ENCODE peak calls at places on chromosomes 12 and 14, in nine cellular contexts. One of them, this sample, is unnamed.

GRCh38 chr14:104660597-104660996 is 28.8 kb upstream of the INF2 start:
- DNase-seq in CD8-positive, alpha-beta T cell: no peak
- DNase-seq in amniotic epithelial cell: no peak
- DNase-seq in Peyer's patch: peak
- DNase-seq in RWPE1: no peak
- DNase-seq in AG08396: no peak
- DNase-seq in stimulated activated CD4-positive, alpha-beta T cell treated with anti-CD3 and anti-CD28 coated beads, Interleukin-1b, Interleukin-23, amount 100 ng/mL, for 1 hour: no peak
- DNase-seq in HAP-1: no peak
- DNase-seq in fibroblast of lung: no peak
- DNase-seq in this sample: no peak

GRCh38 chr12:132323171-132324010 is 6.0 kb downstream of the GALNT9 start:
- DNase-seq in CD8-positive, alpha-beta T cell: no peak
- DNase-seq in amniotic epithelial cell: no peak
- DNase-seq in Peyer's patch: no peak
- DNase-seq in RWPE1: no peak
- DNase-seq in AG08396: no peak
- DNase-seq in stimulated activated CD4-positive, alpha-beta T cell treated with anti-CD3 and anti-CD28 coated beads, Interleukin-1b, Interleukin-23, amount 100 ng/mL, for 1 hour: no peak
- DNase-seq in HAP-1: no peak
- DNase-seq in fibroblast of lung: no peak
- DNase-seq in this sample: no peak

GRCh38 chr14:44163946-44164345 is 343.1 kb downstream of the FSCB start:
- DNase-seq in CD8-positive, alpha-beta T cell: no peak
- DNase-seq in amniotic epithelial cell: peak
- DNase-seq in Peyer's patch: no peak
- DNase-seq in RWPE1: no peak
- DNase-seq in AG08396: no peak
- DNase-seq in stimulated activated CD4-positive, alpha-beta T cell treated with anti-CD3 and anti-CD28 coated beads, Interleukin-1b, Interleukin-23, amount 100 ng/mL, for 1 hour: no peak
- DNase-seq in HAP-1: no peak
- DNase-seq in fibroblast of lung: no peak
- DNase-seq in this sample: no peak

GRCh38 chr12:16766736-16767135 is 160.8 kb upstream of the LMO3 start:
- DNase-seq in CD8-positive, alpha-beta T cell: no peak
- DNase-seq in amniotic epithelial cell: peak
- DNase-seq in Peyer's patch: no peak
- DNase-seq in RWPE1: no peak
- DNase-seq in AG08396: no peak
- DNase-seq in stimulated activated CD4-positive, alpha-beta T cell treated with anti-CD3 and anti-CD28 coated beads, Interleukin-1b, Interleukin-23, amount 100 ng/mL, for 1 hour: no peak
- DNase-seq in HAP-1: no peak
- DNase-seq in fibroblast of lung: peak
- DNase-seq in this sample: no peak

GRCh38 chr14:71711619-71712018 is 220.6 kb upstream of the RGS6 start:
- DNase-seq in CD8-positive, alpha-beta T cell: no peak
- DNase-seq in amniotic epithelial cell: peak
- DNase-seq in Peyer's patch: no peak
- DNase-seq in RWPE1: peak
- DNase-seq in AG08396: peak
- DNase-seq in stimulated activated CD4-positive, alpha-beta T cell treated with anti-CD3 and anti-CD28 coated beads, Interleukin-1b, Interleukin-23, amount 100 ng/mL, for 1 hour: no peak
- DNase-seq in HAP-1: peak
- DNase-seq in fibroblast of lung: peak
- DNase-seq in this sample: no peak

GRCh38 chr12:110689601-110690430 is 901 bp upstream of the HVCN1 start:
- DNase-seq in CD8-positive, alpha-beta T cell: peak
- DNase-seq in amniotic epithelial cell: no peak
- DNase-seq in Peyer's patch: peak
- DNase-seq in RWPE1: no peak
- DNase-seq in AG08396: peak
- DNase-seq in stimulated activated CD4-positive, alpha-beta T cell treated with anti-CD3 and anti-CD28 coated beads, Interleukin-1b, Interleukin-23, amount 100 ng/mL, for 1 hour: no peak
- DNase-seq in HAP-1: no peak
- DNase-seq in fibroblast of lung: peak
- DNase-seq in this sample: no peak

GRCh38 chr12:122982494-122982850 is 2.0 kb downstream of the ARL6IP4 start:
- DNase-seq in CD8-positive, alpha-beta T cell: no peak
- DNase-seq in amniotic epithelial cell: no peak
- DNase-seq in Peyer's patch: no peak
- DNase-seq in RWPE1: no peak
- DNase-seq in AG08396: no peak
- DNase-seq in stimulated activated CD4-positive, alpha-beta T cell treated with anti-CD3 and anti-CD28 coated beads, Interleukin-1b, Interleukin-23, amount 100 ng/mL, for 1 hour: no peak
- DNase-seq in HAP-1: no peak
- DNase-seq in fibroblast of lung: no peak
- DNase-seq in this sample: no peak

GRCh38 chr12:68451261-68452091 is 119.3 kb upstream of the MDM1 start:
- DNase-seq in CD8-positive, alpha-beta T cell: peak
- DNase-seq in amniotic epithelial cell: peak
- DNase-seq in Peyer's patch: peak
- DNase-seq in RWPE1: no peak
- DNase-seq in AG08396: peak
- DNase-seq in stimulated activated CD4-positive, alpha-beta T cell treated with anti-CD3 and anti-CD28 coated beads, Interleukin-1b, Interleukin-23, amount 100 ng/mL, for 1 hour: no peak
- DNase-seq in HAP-1: no peak
- DNase-seq in fibroblast of lung: peak
- DNase-seq in this sample: no peak

GRCh38 chr12:121893901-121894540 is 5.4 kb downstream of the PSMD9 start:
- DNase-seq in CD8-positive, alpha-beta T cell: no peak
- DNase-seq in amniotic epithelial cell: peak
- DNase-seq in Peyer's patch: no peak
- DNase-seq in RWPE1: peak
- DNase-seq in AG08396: peak
- DNase-seq in stimulated activated CD4-positive, alpha-beta T cell treated with anti-CD3 and anti-CD28 coated beads, Interleukin-1b, Interleukin-23, amount 100 ng/mL, for 1 hour: no peak
- DNase-seq in HAP-1: no peak
- DNase-seq in fibroblast of lung: peak
- DNase-seq in this sample: no peak

GRCh38 chr14:73059326-73059725 is 992 bp downstream of the RBM25 start:
- DNase-seq in CD8-positive, alpha-beta T cell: no peak
- DNase-seq in amniotic epithelial cell: peak
- DNase-seq in Peyer's patch: no peak
- DNase-seq in RWPE1: peak
- DNase-seq in AG08396: peak
- DNase-seq in stimulated activated CD4-positive, alpha-beta T cell treated with anti-CD3 and anti-CD28 coated beads, Interleukin-1b, Interleukin-23, amount 100 ng/mL, for 1 hour: no peak
- DNase-seq in HAP-1: no peak
- DNase-seq in fibroblast of lung: peak
- DNase-seq in this sample: no peak

GRCh38 chr12:57452937-57453509 is 2.1 kb upstream of the INHBE start:
- DNase-seq in CD8-positive, alpha-beta T cell: peak
- DNase-seq in amniotic epithelial cell: peak
- DNase-seq in Peyer's patch: peak
- DNase-seq in RWPE1: peak
- DNase-seq in AG08396: peak
- DNase-seq in stimulated activated CD4-positive, alpha-beta T cell treated with anti-CD3 and anti-CD28 coated beads, Interleukin-1b, Interleukin-23, amount 100 ng/mL, for 1 hour: no peak
- DNase-seq in HAP-1: peak
- DNase-seq in fibroblast of lung: peak
- DNase-seq in this sample: no peak

GRCh38 chr12:111767362-111768158 is 827 bp downstream of the ALDH2 start:
- DNase-seq in CD8-positive, alpha-beta T cell: no peak
- DNase-seq in amniotic epithelial cell: peak
- DNase-seq in Peyer's patch: no peak
- DNase-seq in RWPE1: peak
- DNase-seq in AG08396: peak
- DNase-seq in stimulated activated CD4-positive, alpha-beta T cell treated with anti-CD3 and anti-CD28 coated beads, Interleukin-1b, Interleukin-23, amount 100 ng/mL, for 1 hour: no peak
- DNase-seq in HAP-1: no peak
- DNase-seq in fibroblast of lung: peak
- DNase-seq in this sample: no peak